ENCODE peak calls at places on chromosomes 6 and 20, in four cellular contexts. D is lower leg skin, J is AG04450, S is endothelial cell. B is an unnamed sample.

GRCh38 chr6:9200712-9201111 is 765.4 kb upstream of the SLC35B3 start:
- DNase-seq in D (no peak), J (no peak), S (no peak), B (no peak)

GRCh38 chr6:47665112-47665511 is 33.3 kb upstream of the ADGRF4 start:
- DNase-seq in D (no peak), J (no peak), S (no peak), B (no peak)

GRCh38 chr6:24340998-24341934 is 16.6 kb downstream of the DCDC2 start:
- DNase-seq in D (no peak), J (no peak), S (no peak), B (no peak)

GRCh38 chr6:158654498-158654897 is 4.6 kb downstream of the SYTL3 start:
- DNase-seq in D (peak), J (no peak), S (no peak), B (no peak)

GRCh38 chr20:1060985-1061384 is 57.4 kb upstream of the PSMF1 start:
- DNase-seq in D (no peak), J (no peak), S (no peak), B (no peak)

GRCh38 chr20:58709703-58710039 is 17.1 kb downstream of the NPEPL1 start:
- DNase-seq in D (peak), J (no peak), S (no peak), B (no peak)

GRCh38 chr6:52544325-52545022 is 32.4 kb downstream of the TRAM2 start:
- DNase-seq in D (no peak), J (no peak), S (no peak), B (no peak)

GRCh38 chr6:88612631-88613030 is 350.8 kb downstream of the RNGTT start:
- DNase-seq in D (no peak), J (no peak), S (no peak), B (no peak)

GRCh38 chr6:31400467-31401289 is 2.7 kb upstream of the MICA start:
- DNase-seq in D (peak), J (no peak), S (peak), B (peak)

GRCh38 chr6:136668571-136668970 is 118.3 kb upstream of the MAP7 start:
- DNase-seq in D (no peak), J (no peak), S (no peak), B (no peak)

GRCh38 chr6:35948725-35949124 is 27.8 kb upstream of the SRPK1 start:
- DNase-seq in D (no peak), J (no peak), S (peak), B (no peak)

GRCh38 chr6:144334150-144334708 is 49.1 kb downstream of the UTRN start:
- DNase-seq in D (no peak), J (no peak), S (no peak), B (no peak)

GRCh38 chr6:7132398-7132797 is 24.6 kb downstream of the RREB1 start:
- DNase-seq in D (no peak), J (no peak), S (no peak), B (no peak)

GRCh38 chr6:136822051-136822378 is 377 bp upstream of the PEX7 start:
- DNase-seq in D (no peak), J (no peak), S (peak), B (no peak)

GRCh38 chr6:104789770-104790190 is 69.9 kb downstream of the HACE1 start:
- DNase-seq in D (no peak), J (peak), S (no peak), B (no peak)

GRCh38 chr20:42083280-42083679 is 465.1 kb upstream of the CHD6 start:
- DNase-seq in D (no peak), J (no peak), S (no peak), B (no peak)

GRCh38 chr20:3924304-3925112 is 35.3 kb downstream of the PANK2 start:
- DNase-seq in D (no peak), J (no peak), S (no peak), B (no peak)

GRCh38 chr20:2093200-2093781 is 8.3 kb upstream of the STK35 start:
- DNase-seq in D (no peak), J (no peak), S (peak), B (no peak)

GRCh38 chr6:131565041-131565440 is 8.0 kb upstream of the ARG1 start:
- DNase-seq in D (no peak), J (no peak), S (no peak), B (no peak)

GRCh38 chr6:35243386-35243958 is 16.1 kb upstream of the ZNF76 start:
- DNase-seq in D (no peak), J (no peak), S (no peak), B (no peak)

GRCh38 chr6:29628419-29629281 is 4.3 kb downstream of the GABBR1 start:
- DNase-seq in D (peak), J (peak), S (peak), B (peak)

GRCh38 chr6:84731901-84732300 is 32.5 kb downstream of the TBX18 start:
- DNase-seq in D (no peak), J (no peak), S (no peak), B (no peak)

GRCh38 chr6:84733889-84734288 is 30.5 kb downstream of the TBX18 start:
- DNase-seq in D (no peak), J (no peak), S (no peak), B (no peak)

GRCh38 chr6:84728602-84729001 is 35.8 kb downstream of the TBX18 start:
- DNase-seq in D (no peak), J (no peak), S (no peak), B (no peak)
- TF ChIP-seq CTCF in D (no peak), J (peak), S (peak), B (no peak)

DNA sequence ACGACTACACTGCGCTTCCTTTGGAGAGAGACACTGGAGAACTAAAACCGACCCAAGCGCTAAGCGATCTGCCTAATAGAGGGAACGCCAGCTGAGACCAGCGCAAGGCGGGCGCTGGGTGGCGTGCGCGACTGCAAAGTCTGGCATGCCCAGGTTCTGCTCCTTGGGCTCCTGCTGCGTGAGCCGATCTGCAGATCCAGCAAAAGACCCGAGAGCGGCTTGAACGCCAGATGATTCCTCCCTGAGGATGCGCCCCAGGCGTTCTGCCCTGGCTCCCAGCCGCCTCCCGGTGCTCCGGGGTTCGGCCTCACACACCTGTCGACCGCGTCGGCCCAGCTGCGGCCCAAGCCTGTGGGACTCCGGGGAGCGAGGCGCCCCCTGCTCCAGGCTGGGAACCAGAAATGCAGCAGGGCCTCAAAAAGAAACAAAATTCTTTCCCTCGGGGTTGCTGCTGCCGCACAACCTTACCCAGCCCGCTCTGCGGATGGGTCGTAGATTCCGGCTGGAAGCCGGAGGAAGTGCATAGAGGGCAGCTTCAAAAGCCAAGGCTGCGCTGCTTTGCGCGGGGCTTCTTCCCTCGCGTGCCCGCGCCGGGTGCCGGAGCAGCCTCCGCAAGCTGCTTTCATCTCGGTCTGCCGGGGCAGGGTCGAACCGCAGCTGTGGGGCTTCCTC is 17.9 kb upstream of the PRDM13 start:
- DNase-seq in D (peak), J (peak), S (peak), B (peak)
- TF ChIP-seq CTCF in D (no peak), J (peak), S (no peak), B (peak)

GRCh38 chr20:43404880-43405279 is 52.8 kb upstream of the SRSF6 start:
- DNase-seq in D (no peak), J (no peak), S (no peak), B (no peak)

DNA sequence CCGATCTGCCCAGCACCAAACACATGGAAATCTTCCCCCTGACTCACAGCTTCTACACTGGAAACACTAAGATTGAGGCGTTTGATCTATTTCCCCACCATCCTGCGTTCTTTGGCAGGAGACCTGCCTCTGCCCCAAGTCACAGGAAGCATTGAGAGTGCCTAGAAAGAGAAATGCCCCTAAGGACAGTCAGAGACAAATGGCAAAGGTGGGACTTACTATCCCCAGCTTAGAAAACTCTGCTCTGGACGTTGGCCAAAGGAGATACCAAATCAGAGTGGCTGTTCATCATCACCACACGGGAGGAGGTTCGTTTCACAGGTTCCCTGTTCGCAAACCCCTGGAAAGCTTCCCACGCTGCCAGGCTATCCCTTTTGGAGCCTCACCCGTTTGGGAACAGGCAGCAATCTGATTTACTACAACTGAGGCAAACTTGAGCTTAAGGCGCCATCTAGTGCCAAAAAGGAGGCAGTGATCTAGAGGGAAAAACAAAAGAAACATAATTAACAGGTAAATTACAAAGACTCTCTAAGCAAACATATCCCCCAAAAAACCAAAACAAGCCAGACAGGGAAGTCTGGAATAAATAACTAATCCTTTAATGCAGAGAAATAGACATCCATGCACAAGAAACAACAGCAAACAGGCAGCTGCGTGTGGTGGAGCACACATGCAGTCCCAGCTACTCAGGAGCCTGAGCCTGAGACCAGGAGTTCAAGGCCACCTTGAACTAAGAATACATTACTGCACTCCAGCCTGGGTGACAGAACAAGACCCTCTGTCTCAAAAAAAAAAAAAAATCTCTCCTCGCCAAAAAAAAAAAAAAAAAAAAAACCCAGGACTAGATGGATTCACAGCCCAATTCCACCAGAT is 48.4 kb upstream of the SRSF6 start:
- DNase-seq in D (no peak), J (peak), S (no peak), B (no peak)
- TF ChIP-seq CTCF in D (no peak), J (peak), S (peak), B (no peak)

DNA sequence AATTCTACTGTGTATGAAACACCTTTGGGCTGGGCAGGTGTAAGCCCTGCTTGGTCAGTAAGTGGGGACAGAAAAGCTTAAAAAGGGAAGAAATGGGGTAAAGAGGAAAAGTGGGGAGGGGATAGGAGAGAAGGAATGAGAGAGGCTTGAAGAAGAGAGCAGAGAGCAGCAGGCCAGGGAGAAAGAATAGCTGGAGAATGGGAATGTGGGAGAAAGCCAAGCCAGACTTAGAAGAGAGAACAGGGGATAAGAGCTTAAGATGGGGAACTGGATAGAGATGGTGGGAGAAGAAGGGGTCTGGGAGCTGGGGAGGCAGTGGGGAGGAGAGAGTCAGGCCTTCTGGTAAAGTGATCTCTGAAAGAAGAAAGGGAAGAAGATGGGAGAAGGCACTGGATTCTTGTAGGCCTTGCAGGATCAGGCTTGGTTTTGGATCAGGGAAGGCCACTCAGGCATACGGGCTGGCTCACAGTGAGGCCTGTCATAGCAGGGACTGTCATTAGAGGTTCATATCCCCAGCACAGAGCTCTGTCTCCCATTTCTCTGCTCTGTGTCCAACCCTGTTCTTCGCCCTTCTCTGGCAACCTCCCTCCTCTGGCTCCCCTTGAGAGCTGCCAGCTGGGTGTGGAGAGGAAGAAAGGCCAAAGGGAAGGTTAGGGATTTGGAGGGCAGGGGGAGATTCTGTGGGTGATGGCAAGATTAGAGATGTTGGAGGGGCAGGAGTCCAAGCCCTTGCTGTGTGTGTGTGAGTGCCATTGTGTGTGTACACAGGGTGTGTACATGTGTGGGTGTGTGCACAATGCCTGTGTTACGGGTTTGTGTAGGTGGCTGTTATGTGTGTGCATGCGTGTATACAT is 9.3 kb downstream of the SYNGAP1 start:
- DNase-seq in D (no peak), J (no peak), S (no peak), B (peak)
- TF ChIP-seq CTCF in D (no peak), J (no peak), S (no peak), B (no peak)

DNA sequence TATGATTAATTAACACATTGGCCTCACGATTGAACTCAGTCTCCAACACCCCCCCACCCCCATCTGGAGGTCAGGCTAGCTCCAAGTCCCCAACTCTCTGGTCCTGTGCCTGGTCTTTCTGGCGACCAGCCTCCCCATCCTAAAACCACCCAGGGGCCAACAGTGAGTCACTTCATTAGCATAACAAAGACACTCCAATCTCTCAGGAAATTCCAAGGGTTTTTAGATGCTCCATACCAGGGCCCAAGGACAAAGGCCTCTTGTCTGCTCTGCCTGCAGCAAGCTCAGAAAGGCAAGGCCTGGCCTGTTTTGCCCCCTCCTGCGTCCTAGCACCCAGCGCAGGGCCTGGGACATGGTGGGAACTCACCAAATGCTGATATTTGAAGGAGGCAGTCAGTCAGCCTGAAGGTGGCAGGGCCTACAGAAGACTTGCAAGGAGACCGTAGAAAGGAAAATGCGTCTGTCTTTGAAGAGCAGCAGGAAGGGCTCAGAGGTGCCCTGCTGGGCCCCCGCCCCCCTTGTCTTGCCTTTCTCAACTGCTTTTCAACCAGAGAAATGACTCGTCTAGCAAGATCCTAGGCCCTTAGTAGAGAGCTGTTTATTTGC is 184.7 kb downstream of the CDH4 start:
- DNase-seq in D (no peak), J (no peak), S (peak), B (no peak)
- TF ChIP-seq CTCF in D (no peak), J (no peak), S (no peak), B (no peak)

DNA sequence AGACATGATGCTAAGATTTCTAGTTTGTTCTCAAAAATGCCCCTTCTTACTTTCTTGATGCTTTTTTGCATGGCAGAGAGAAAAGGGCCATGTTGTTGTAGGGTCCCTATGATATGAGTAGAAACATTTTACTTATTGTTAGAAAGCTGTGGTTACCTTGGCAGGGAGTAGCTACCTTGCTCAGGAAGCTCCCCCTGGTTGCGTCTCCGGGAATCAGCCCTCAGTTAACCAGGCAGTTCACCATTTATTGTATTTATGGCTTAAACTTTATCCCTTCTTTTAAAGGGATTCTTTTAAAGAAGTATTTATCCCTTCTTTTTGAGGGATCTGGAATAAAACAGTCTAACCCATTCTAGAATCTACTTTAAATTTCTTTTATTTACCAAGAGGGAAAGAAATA is 113.9 kb upstream of the PROKR2 start:
- DNase-seq in D (no peak), J (no peak), S (no peak), B (no peak)
- TF ChIP-seq CTCF in D (no peak), J (no peak), S (no peak), B (no peak)

GRCh38 chr6:43608783-43609182 is 20.3 kb downstream of the GTPBP2 start:
- DNase-seq in D (no peak), J (no peak), S (no peak), B (no peak)

GRCh38 chr6:43604174-43604573 is 24.9 kb downstream of the GTPBP2 start:
- DNase-seq in D (no peak), J (peak), S (no peak), B (no peak)

GRCh38 chr6:43608310-43608763 is 20.7 kb downstream of the GTPBP2 start:
- DNase-seq in D (peak), J (peak), S (peak), B (peak)

GRCh38 chr6:43609402-43609801 is 19.7 kb downstream of the GTPBP2 start:
- DNase-seq in D (no peak), J (no peak), S (no peak), B (no peak)

GRCh38 chr6:43606019-43606418 is 23.0 kb downstream of the GTPBP2 start:
- DNase-seq in D (no peak), J (no peak), S (no peak), B (no peak)
- TF ChIP-seq CTCF in D (no peak), J (no peak), S (no peak), B (no peak)

B was measured in suprapubic skin.